ENCODE peak calls at places on chromosomes 7 and 10, in nine cellular contexts. W, O, L, Z, F, Q, M, V and N are unnamed samples.

GRCh38 chr10:86960863-86961434 is 2.5 kb downstream of the SNCG start:
- DNase-seq in W (no peak), O (no peak), L (no peak), Z (peak), F (no peak), Q (no peak), M (no peak), V (peak), N (no peak)

GRCh38 chr10:4847580-4848020 is 21.6 kb downstream of the AKR1E2 start:
- DNase-seq in W (no peak), O (peak), L (no peak), Z (no peak), F (no peak), Q (no peak), M (peak), V (no peak), N (peak)

GRCh38 chr7:15839415-15840100 is 153.1 kb upstream of the MEOX2 start:
- DNase-seq in W (no peak), O (no peak), L (no peak), Z (peak), F (peak), Q (no peak), M (no peak), V (peak), N (no peak)

GRCh38 chr10:70619271-70620019 is 16.9 kb upstream of the PRF1 start:
- DNase-seq in W (no peak), O (no peak), L (peak), Z (no peak), F (no peak), Q (no peak), M (no peak), V (no peak), N (no peak)

GRCh38 chr10:129621694-129622093 is 154.7 kb downstream of the MGMT start:
- DNase-seq in W (no peak), O (no peak), L (no peak), Z (no peak), F (no peak), Q (no peak), M (no peak), V (no peak), N (no peak)

GRCh38 chr7:153530441-153530840 is 521.8 kb upstream of the DPP6 start:
- DNase-seq in W (no peak), O (no peak), L (no peak), Z (no peak), F (no peak), Q (no peak), M (no peak), V (no peak), N (no peak)

GRCh38 chr7:71846160-71846559 is 566.0 kb downstream of the CALN1 start:
- DNase-seq in W (no peak), O (no peak), L (no peak), Z (no peak), F (no peak), Q (no peak), M (peak), V (no peak), N (no peak)

GRCh38 chr10:4354382-4354812 is 471.6 kb upstream of the AKR1E2 start:
- DNase-seq in W (no peak), O (no peak), L (no peak), Z (no peak), F (no peak), Q (no peak), M (peak), V (no peak), N (no peak)

GRCh38 chr7:55237156-55237721 is 127.9 kb upstream of the LANCL2 start:
- DNase-seq in W (no peak), O (no peak), L (no peak), Z (no peak), F (no peak), Q (no peak), M (no peak), V (no peak), N (no peak)

GRCh38 chr10:117684673-117685211 is 142.2 kb downstream of the EMX2 start:
- DNase-seq in W (peak), O (no peak), L (no peak), Z (peak), F (no peak), Q (no peak), M (peak), V (peak), N (no peak)

GRCh38 chr7:39919646-39920045 is 30.4 kb upstream of the CDK13 start:
- DNase-seq in W (no peak), O (no peak), L (no peak), Z (no peak), F (no peak), Q (no peak), M (peak), V (no peak), N (no peak)

GRCh38 chr10:6607187-6607586 is 27.1 kb upstream of the PRKCQ start:
- DNase-seq in W (no peak), O (peak), L (no peak), Z (no peak), F (no peak), Q (no peak), M (no peak), V (no peak), N (no peak)